ENCODE peak calls at places on chromosomes 16 and 17, in five cellular contexts. L, Z, Y, D and P are unnamed samples.

GRCh38 chr17:19327039-19327776 is 35.3 kb downstream of the B9D1 start:
- DNase-seq in L (peak; percentile 87), Z (peak; percentile 91), Y (no peak), D (no peak), P (no peak)

GRCh38 chr16:630815-631405 is at the start of gene WFIKKN1:
- DNase-seq in L (no peak), Z (no peak), Y (no peak), D (peak; percentile 63), P (peak; percentile 67)

GRCh38 chr16:83066011-83066410 is 439.2 kb downstream of the CDH13 start:
- DNase-seq in L (no peak), Z (no peak), Y (no peak), D (no peak), P (no peak)

GRCh38 chr17:50148226-50149098 is 2.0 kb downstream of the PPP1R9B start:
- DNase-seq in L (peak; percentile 69), Z (peak; percentile 90), Y (peak; percentile 63), D (peak; percentile 82), P (peak; percentile 79)

GRCh38 chr16:8720080-8720966 is 45.9 kb downstream of the ABAT start:
- DNase-seq in L (no peak), Z (no peak), Y (no peak), D (no peak), P (no peak)

GRCh38 chr17:42221886-42222745 is 27.8 kb upstream of the GHDC start:
- DNase-seq in L (no peak), Z (peak; percentile 17), Y (peak; percentile 33), D (peak; percentile 28), P (no peak)

GRCh38 chr17:2214047-2214717 is 89.4 kb downstream of the SMG6 start:
- DNase-seq in L (no peak), Z (no peak), Y (no peak), D (peak; percentile 18), P (no peak)

GRCh38 chr17:51951737-51952136 is 206.8 kb downstream of the CA10 start:
- DNase-seq in L (no peak), Z (peak; percentile 13), Y (no peak), D (no peak), P (no peak)

GRCh38 chr17:50133028-50133768 is 3.2 kb upstream of the SAMD14 start:
- DNase-seq in L (peak; percentile 47), Z (no peak), Y (no peak), D (no peak), P (no peak)

GRCh38 chr17:1153795-1154546 is 25.8 kb downstream of the ABR start:
- DNase-seq in L (peak; percentile 8), Z (peak; percentile 19), Y (peak; percentile 33), D (no peak), P (peak; percentile 36)

GRCh38 chr17:40956401-40957254 is 10.1 kb downstream of the KRT39 start:
- DNase-seq in L (peak; percentile 96), Z (peak; percentile 99), Y (no peak), D (no peak), P (no peak)

GRCh38 chr16:89093602-89094251 is at the start of gene ACSF3:
- DNase-seq in L (peak; percentile 53), Z (peak; percentile 33), Y (peak; percentile 71), D (peak; percentile 92), P (no peak)

GRCh38 chr17:77842906-77843249 is 115.6 kb upstream of the TNRC6C start:
- DNase-seq in L (no peak), Z (no peak), Y (no peak), D (no peak), P (no peak)

GRCh38 chr17:50133769-50134099 is 3.8 kb upstream of the SAMD14 start:
- DNase-seq in L (no peak), Z (no peak), Y (no peak), D (peak; percentile 54), P (no peak)

GRCh38 chr16:24540575-24541240 is 1.3 kb downstream of the RBBP6 start:
- DNase-seq in L (peak; percentile 21), Z (peak; percentile 37), Y (peak; percentile 40), D (no peak), P (peak; percentile 25)

GRCh38 chr17:80475949-80476876 is at the start of gene NPTX1:
- DNase-seq in L (peak; percentile 23), Z (no peak), Y (no peak), D (peak; percentile 57), P (no peak)

GRCh38 chr17:19304209-19304608 is 58.3 kb downstream of the B9D1 start:
- DNase-seq in L (peak; percentile 19), Z (no peak), Y (no peak), D (peak; percentile 25), P (peak; percentile 65)

GRCh38 chr17:70181376-70181775 is 12.0 kb downstream of the KCNJ2 start:
- DNase-seq in L (no peak), Z (no peak), Y (no peak), D (no peak), P (no peak)

GRCh38 chr17:65055708-65056638 is 567 bp downstream of the GNA13 start:
- DNase-seq in L (peak; percentile 50), Z (peak; percentile 47), Y (peak; percentile 57), D (peak; percentile 67), P (peak; percentile 68)

GRCh38 chr16:10664720-10665126 is 30.0 kb downstream of the TEKT5 start:
- DNase-seq in L (no peak), Z (no peak), Y (no peak), D (no peak), P (no peak)

GRCh38 chr17:50638572-50638850 is 3.8 kb downstream of the ABCC3 start:
- DNase-seq in L (peak; percentile 94), Z (no peak), Y (no peak), D (no peak), P (no peak)

GRCh38 chr16:87555647-87556046 is 46.7 kb upstream of the JPH3 start:
- DNase-seq in L (no peak), Z (no peak), Y (no peak), D (no peak), P (no peak)
- H3K4me3 ChIP-seq in L (no peak overlapping the region), Z (no peak overlapping the region), Y (no peak overlapping the region), D (no peak overlapping the region), P (no peak overlapping the region)

GRCh38 chr17:17725853-17726720 is 44.8 kb downstream of the RAI1 start:
- DNase-seq in L (no peak), Z (no peak), Y (no peak), D (no peak), P (no peak)
- H3K27me3 ChIP-seq in L (no peaks in the 10 kb centered on the region), Z (no peaks in the 10 kb centered on the region), Y (no peaks in the 10 kb centered on the region), D (no peaks in the 10 kb centered on the region), P (no peaks in the 10 kb centered on the region)

GRCh38 chr16:49756971-49757743 is 98.8 kb downstream of the ZNF423 start:
- DNase-seq in L (peak; percentile 4), Z (no peak), Y (no peak), D (no peak), P (no peak)

GRCh38 chr16:49754495-49755290 is 101.2 kb downstream of the ZNF423 start:
- DNase-seq in L (no peak), Z (no peak), Y (no peak), D (no peak), P (peak; percentile 32)

GRCh38 chr16:49755291-49755611 is 100.7 kb downstream of the ZNF423 start:
- DNase-seq in L (peak; percentile 28), Z (no peak), Y (no peak), D (peak; percentile 25), P (peak; percentile 42)

GRCh38 chr16:49755716-49756115 is 100.2 kb downstream of the ZNF423 start:
- DNase-seq in L (no peak), Z (no peak), Y (no peak), D (no peak), P (no peak)

DNA sequence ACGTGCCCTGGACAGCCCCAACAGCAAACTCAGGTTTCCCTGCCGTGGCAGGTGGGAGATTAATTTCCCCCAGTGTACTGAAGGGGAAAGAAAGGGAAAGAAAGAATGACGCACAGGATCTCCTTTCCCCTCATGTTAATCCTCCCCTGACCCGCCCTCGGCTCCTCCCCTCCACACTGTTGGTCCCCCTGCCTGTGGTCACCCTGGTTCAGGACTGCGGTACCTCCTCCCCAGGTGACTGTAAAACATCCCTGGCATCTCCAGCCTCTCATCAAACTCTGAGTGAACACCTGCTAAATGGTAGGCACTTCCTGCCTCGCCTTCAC is 98.2 kb downstream of the ZNF423 start:
- DNase-seq in L (no peak), Z (no peak), Y (no peak), D (no peak), P (no peak)
- H3K9ac ChIP-seq in L (no peak overlapping the region), Z (no peak overlapping the region), Y (no peak overlapping the region), D (no peak overlapping the region), P (no peak overlapping the region)

GRCh38 chr17:63840591-63841349 is 1.7 kb downstream of the SMARCD2 start:
- DNase-seq in L (no peak), Z (peak; percentile 9), Y (no peak), D (no peak), P (no peak)
- H3K4me3 ChIP-seq in L (peak overlapping the region; percentile 88), Z (peak overlapping the region; percentile 70), Y (peak overlapping the region; percentile 69), D (peak overlapping the region; percentile 95), P (peak overlapping the region; percentile 93)

DNA sequence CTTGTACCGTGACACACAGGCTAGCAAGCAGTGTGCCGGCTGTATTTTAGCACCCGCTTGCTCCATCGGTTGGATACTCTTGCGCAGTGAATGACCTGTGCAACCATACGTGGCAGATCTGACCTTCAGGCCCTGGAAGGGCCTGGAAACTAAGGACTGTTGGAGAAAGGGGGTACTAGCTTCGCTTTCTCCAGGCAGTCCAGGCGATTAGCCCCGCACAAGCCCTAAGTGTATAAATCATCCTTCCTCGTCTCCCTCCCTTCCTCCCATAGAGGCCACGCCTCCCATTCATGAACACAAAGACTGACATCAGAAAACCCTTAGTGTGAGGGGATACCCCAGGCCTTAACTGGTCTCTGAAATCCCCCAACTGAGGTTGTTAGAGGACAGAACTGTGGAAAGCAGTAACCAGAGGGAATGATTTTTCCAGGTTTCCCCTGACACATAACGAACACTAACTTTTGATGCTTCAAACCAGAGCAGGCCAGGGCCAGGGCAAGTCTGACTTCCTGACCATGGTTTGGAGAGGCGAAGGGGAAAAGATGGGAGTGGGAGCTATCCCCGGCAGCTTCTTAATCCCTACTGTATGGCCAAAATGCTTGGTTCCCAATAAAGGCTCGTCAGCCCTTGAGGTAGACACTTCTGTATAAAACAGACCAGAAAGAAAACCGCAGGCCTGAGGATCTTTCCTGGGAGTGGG is 1.4 kb upstream of the DYNLL2 start:
- DNase-seq in L (no peak), Z (no peak), Y (no peak), D (no peak), P (no peak)
- H3K27me3 ChIP-seq in L (peaks cover 9% of the 10 kb centered on the region), Z (peaks cover 2% of the 10 kb centered on the region), Y (peaks cover 23% of the 10 kb centered on the region), D (no peaks in the 10 kb centered on the region), P (no peaks in the 10 kb centered on the region)

DNA sequence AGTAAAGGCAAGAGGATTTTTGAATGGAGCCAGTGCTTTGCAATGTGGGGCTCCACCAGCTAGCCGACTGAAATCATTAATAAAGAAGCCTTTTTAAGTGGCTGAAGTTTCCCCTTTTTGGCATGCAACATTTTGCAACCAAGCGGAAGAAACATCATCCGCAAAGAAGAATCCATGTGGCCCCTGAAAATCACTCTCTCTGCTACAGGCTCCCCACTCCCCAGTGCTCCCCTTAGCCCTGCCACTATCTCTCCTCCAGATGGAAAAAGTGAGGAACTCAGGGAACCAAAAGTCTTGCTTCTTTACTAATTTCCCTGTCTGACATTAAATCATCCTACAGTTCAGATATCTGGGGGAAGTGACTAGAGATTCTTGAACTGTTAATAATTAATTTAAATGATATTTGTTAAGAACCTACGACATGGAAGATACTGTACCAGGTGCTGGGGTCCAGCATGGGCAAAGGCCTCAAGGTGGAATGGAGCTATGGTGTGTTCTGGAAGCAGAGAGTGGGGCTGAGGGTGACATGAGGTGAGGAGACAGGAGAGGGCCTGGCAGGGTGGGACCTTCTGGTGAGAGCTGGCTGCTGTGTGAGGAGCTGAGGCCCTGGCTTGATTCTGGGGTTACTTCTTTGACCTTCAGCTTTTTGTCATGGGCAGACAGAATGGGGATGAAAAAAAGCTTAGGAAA is 6.1 kb upstream of the CCL2 start:
- DNase-seq in L (no peak), Z (no peak), Y (no peak), D (no peak), P (no peak)
- H3K9ac ChIP-seq in L (no peak overlapping the region), Z (no peak overlapping the region), Y (no peak overlapping the region), D (no peak overlapping the region), P (no peak overlapping the region)